ENCODE peak calls at places on chromosome 16, in ten cellular contexts. G is iPS-NIHi11, C is nucleus accumbens, V is NCI-H2081, X is NCI-H2029, F is NCI-H460, R is progenitor cell of endocrine pancreas, O is lower leg skin, I is activated T-cell treated with anti-CD3 and anti-CD28 coated beads for 1 hour, J is cardiac muscle cell. E is an unnamed sample.

GRCh38 chr16:23836078-23836403 is 258 bp downstream of the PRKCB start:
- DNase-seq in G (no peak), I (peak), J (no peak), V (no peak), C (no peak), X (no peak), F (no peak), R (no peak), O (no peak), E (no peak)

GRCh38 chr16:85570213-85570734 is 42.8 kb upstream of the GSE1 start:
- DNase-seq in V (no peak), X (no peak), G (no peak), I (no peak), C (no peak), O (no peak), J (no peak), R (no peak), F (no peak), E (no peak)

GRCh38 chr16:29811170-29811895 is 660 bp upstream of the PRRT2 start:
- DNase-seq in F (peak), X (peak), C (peak), V (peak), G (peak), J (peak), I (no peak), R (peak), O (peak), E (peak)

GRCh38 chr16:51666821-51667220 is 515.8 kb upstream of the SALL1 start:
- DNase-seq in F (no peak), V (peak), I (no peak), R (no peak), X (no peak), J (no peak), C (no peak), G (no peak), O (no peak), E (no peak)

GRCh38 chr16:31696968-31697743 is 169.5 kb downstream of the AHSP start:
- DNase-seq in I (no peak), O (no peak), V (peak), C (no peak), G (peak), R (no peak), J (peak), X (peak), F (peak), E (peak)

GRCh38 chr16:84340305-84341040 is 27.9 kb upstream of the ATP2C2 start:
- DNase-seq in X (no peak), F (no peak), V (no peak), R (no peak), C (no peak), G (no peak), O (no peak), J (no peak), I (no peak), E (no peak)

GRCh38 chr16:16183562-16183961 is 39.7 kb downstream of the ABCC6 start:
- DNase-seq in O (no peak), G (peak), C (no peak), V (no peak), I (no peak), X (no peak), J (no peak), R (no peak), F (no peak), E (no peak)

GRCh38 chr16:30700491-30700890 is 1.5 kb downstream of the SRCAP start:
- DNase-seq in X (no peak), F (no peak), C (no peak), O (no peak), J (peak), I (no peak), G (no peak), R (no peak), V (no peak), E (no peak)

GRCh38 chr16:86571197-86571915 is 4.7 kb downstream of the FOXC2 start:
- DNase-seq in C (no peak), X (no peak), I (no peak), J (no peak), O (no peak), F (no peak), R (no peak), V (no peak), G (no peak), E (no peak)

GRCh38 chr16:66171578-66171977 is 194.9 kb upstream of the CDH5 start:
- DNase-seq in I (no peak), R (no peak), J (no peak), C (no peak), G (no peak), O (no peak), V (no peak), F (no peak), X (no peak), E (no peak)

GRCh38 chr16:72934661-72935403 is 113.1 kb downstream of the ZFHX3 start:
- DNase-seq in G (no peak), R (no peak), F (no peak), J (no peak), C (no peak), V (no peak), X (no peak), I (no peak), O (no peak), E (no peak)

GRCh38 chr16:50166511-50167500 is 13.7 kb downstream of the TENT4B start:
- DNase-seq in J (no peak), C (no peak), O (no peak), I (no peak), V (no peak), R (no peak), F (no peak), G (no peak), X (no peak), E (no peak)